ENCODE peak calls at places on chromosome 16, in four cellular contexts. F is trophoblast cell, K is H1, E is mesenchymal stem cell. S is an unnamed sample. For H3K27me3, the result is how much of the 10 kb centered on the place peaks cover.

GRCh38 chr16:67278773-67279295 is 498 bp upstream of the PLEKHG4 start:
- DNase-seq in F (no peak), K (no peak), E (peak), S (peak)

GRCh38 chr16:14560523-14560922 is 69.5 kb downstream of the PARN start:
- DNase-seq in E (no peak), K (no peak), F (no peak), S (no peak)

GRCh38 chr16:81238296-81239011 is at the start of gene BCO1:
- DNase-seq in E (peak), K (no peak), F (no peak), S (peak)

GRCh38 chr16:14301150-14302030 is 230.3 kb downstream of the MRTFB start:
- DNase-seq in F (peak), K (no peak), E (peak), S (peak)

GRCh38 chr16:18969050-18969854 is 14.5 kb upstream of the TMC7 start:
- DNase-seq in F (peak), E (peak), K (peak), S (peak)

GRCh38 chr16:9818702-9819101 is 363.5 kb downstream of the GRIN2A start:
- DNase-seq in K (no peak), F (no peak), E (no peak), S (no peak)

GRCh38 chr16:22425847-22426246 is 51.4 kb upstream of the CDR2 start:
- DNase-seq in K (no peak), F (no peak), E (no peak), S (no peak)

GRCh38 chr16:69860233-69861231 is 90.6 kb upstream of the CLEC18A start:
- DNase-seq in E (no peak), K (no peak), F (no peak), S (no peak)

GRCh38 chr16:69626256-69626655 is 60.5 kb downstream of the NFAT5 start:
- DNase-seq in K (no peak), F (peak), E (peak), S (no peak)

GRCh38 chr16:71441348-71441781 is 489 bp downstream of the TLE7 start:
- DNase-seq in F (peak), K (no peak), E (no peak), S (peak)

GRCh38 chr16:30603945-30604315 is 6.3 kb downstream of the ZNF689 start:
- DNase-seq in E (no peak), K (no peak), F (no peak), S (no peak)

GRCh38 chr16:20401066-20401465 is 3.5 kb downstream of the PDILT start:
- DNase-seq in E (no peak), K (no peak), F (no peak), S (no peak)

GRCh38 chr16:89146211-89147005 is 25.1 kb upstream of the CDH15 start:
- DNase-seq in F (no peak), E (no peak), K (no peak), S (no peak)

GRCh38 chr16:81814751-81815428 is 35.8 kb downstream of the PLCG2 start:
- DNase-seq in F (peak), E (no peak), K (no peak), S (no peak)

GRCh38 chr16:66536525-66536924 is 13.4 kb downstream of the TK2 start:
- DNase-seq in K (no peak), E (no peak), F (no peak), S (no peak)

GRCh38 chr16:31568577-31569359 is 41.1 kb downstream of the AHSP start:
- DNase-seq in F (no peak), K (peak), E (no peak), S (peak)

GRCh38 chr16:86862596-86862995 is 284.2 kb downstream of the FOXL1 start:
- DNase-seq in K (no peak), E (no peak), F (no peak), S (no peak)

GRCh38 chr16:370980-371728 is 816 bp upstream of the MRPL28 start:
- DNase-seq in F (no peak), E (no peak), K (no peak), S (no peak)

GRCh38 chr16:51431517-51432241 is 280.6 kb upstream of the SALL1 start:
- DNase-seq in E (peak), K (no peak), F (no peak), S (peak)

GRCh38 chr16:9154576-9155410 is 63.3 kb downstream of the HAPSTR1 start:
- DNase-seq in K (no peak), F (no peak), E (no peak), S (no peak)

GRCh38 chr16:28149016-28149888 is 62.5 kb downstream of the XPO6 start:
- DNase-seq in K (no peak), F (no peak), E (peak), S (no peak)

GRCh38 chr16:9372934-9373890 is 281.8 kb downstream of the HAPSTR1 start:
- DNase-seq in F (no peak), E (no peak), K (no peak), S (peak)

GRCh38 chr16:89191033-89191900 is 9.1 kb downstream of the SLC22A31 start:
- DNase-seq in K (no peak), F (no peak), E (no peak), S (no peak)

GRCh38 chr16:57962046-57962445 is 8.9 kb downstream of the CNGB1 start:
- DNase-seq in E (no peak), F (no peak), K (no peak), S (no peak)

GRCh38 chr16:69190046-69190588 is 3.2 kb downstream of the SNTB2 start:
- DNase-seq in K (no peak), E (no peak), F (no peak), S (no peak)

GRCh38 chr16:30668393-30668792 is 10.2 kb downstream of the FBRS start:
- DNase-seq in F (no peak), E (no peak), K (no peak), S (no peak)

GRCh38 chr16:58732545-58733247 is 1.4 kb downstream of the GOT2 start:
- DNase-seq in K (no peak), F (no peak), E (peak), S (peak)

DNA sequence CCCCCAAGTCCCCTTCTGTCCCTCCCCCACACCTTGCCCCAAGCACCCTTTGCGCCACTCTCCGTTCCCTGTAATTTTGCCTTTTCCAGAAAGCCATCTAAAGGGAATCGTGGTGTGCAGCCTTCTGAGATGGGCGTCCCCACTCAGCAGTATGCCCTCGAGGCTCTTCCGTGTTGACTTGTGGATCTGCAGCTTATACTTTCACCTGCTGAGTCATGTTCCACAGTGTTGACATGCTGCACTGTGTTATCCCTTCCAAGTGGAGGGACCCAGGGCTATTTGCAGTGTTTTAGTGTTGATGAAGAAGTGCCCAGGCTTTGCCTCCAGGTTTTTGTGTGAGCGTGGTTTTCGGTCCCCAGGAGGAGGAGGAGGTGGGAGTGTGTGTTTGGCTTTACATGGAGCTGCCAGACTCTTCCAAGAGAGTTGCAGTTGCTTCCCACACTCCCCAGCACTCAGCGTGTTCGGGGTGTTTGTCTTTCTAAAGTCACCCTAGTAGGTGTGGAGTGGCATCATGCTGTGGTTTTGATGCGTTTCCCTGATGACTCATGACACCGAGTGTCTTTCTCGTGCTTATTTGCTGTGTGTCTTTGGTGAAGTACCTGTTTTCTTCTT is 32.1 kb upstream of the JPT2 start:
- DNase-seq in K (no peak), E (peak), F (peak), S (peak)
- H3K23ac ChIP-seq in K (no peak), E (no peak), F (no peak), S (peak)

DNA sequence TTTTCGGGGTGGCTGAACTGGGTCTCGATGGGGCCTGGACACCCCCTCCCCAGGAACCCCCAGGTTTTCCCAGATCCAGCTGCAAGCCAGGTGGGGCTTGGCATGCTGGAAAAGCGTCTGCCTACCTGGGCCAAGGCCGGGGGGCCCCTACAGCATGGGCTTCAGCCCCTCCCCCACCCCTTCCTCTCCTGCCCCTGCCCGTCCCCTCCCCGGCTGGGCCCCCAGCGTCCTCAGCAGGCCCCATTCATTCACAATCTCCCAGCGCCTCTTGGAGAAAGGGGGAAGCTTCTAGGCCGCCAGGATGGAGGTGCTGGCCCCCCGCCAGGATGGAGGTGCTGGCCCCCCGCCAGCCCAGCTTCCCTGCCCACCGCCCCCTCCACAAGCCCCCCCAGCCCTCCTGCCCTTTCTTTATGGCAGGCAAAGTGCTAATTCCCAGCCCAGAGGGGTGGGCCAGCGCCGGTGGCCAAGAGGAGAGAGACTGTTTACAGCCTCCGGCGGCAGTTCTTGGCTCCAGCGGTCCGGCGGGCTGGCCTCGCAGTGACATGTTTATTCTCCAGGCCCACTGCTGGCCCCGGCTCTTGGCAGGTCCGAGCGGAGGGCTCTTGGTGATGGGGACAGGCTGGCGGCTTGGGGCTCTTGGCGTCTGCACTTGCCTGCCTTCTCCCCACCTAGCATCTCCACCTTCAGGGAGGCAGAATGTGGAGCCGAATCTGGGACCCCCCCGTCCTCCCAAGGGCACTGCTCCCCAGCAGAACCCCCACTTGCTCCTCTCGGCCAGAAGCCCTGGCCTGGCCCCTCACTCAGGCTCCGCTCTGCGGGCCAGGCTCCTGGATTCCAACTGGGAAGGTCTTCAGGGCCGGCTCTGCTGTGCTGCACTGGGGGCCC is 94.4 kb upstream of the CIBAR2 start:
- DNase-seq in F (no peak), E (peak), K (no peak), S (no peak)
- H3K27me3 ChIP-seq in F (under half), E (under half), K (under half), S (under half)

GRCh38 chr16:49510141-49510540 is 136.5 kb downstream of the C16orf78 start:
- DNase-seq in E (no peak), F (no peak), K (no peak), S (no peak)
- H3K23ac ChIP-seq in E (no peak), F (no peak), K (no peak), S (no peak)

DNA sequence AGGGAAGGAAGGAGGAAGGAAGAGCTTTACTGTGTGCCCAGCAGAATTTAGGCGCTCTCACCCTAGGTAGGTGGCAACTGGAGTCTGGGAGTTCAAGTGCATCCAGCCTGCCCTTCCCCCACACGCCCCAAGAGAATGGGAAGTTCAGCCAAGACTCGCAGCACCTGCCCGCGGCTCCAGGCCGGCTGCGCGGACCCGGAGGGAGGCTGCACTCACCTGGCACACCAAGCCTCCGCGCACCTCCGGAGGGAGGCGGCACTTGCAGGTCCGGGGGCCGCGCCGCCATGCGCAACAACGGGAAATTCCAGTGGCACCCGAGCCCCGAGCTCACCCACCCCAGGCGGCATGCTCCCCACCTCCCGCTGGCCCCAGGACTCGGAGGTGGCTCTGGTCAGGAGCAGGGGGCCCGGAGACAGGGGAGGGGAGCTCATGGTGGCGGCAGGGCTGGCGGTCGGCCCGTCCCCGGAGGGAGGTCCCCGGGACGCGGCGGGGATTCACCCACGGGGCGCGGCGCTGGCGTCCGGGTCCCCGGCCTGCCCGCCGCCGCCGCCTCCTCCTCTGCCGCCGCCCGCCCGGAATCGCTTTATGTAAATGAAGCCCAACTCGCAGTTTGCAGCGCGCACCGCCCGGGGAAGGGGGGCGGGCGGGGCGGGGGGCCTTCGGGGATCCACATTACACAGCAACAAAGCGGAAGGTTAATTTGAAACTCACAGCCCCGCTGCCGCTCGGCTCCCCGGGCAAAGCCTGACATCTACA is at the start of gene ZFHX3:
- DNase-seq in K (no peak), E (peak), F (no peak), S (peak)
- H3K27me3 ChIP-seq in K (half or more), E (under half), F (under half), S (under half)